ENCODE peak calls at places on chromosomes 7 and 10, in ten cellular contexts. B is mammary epithelial cell; Y is fibroblast of lung; F is A549; Q is tibial artery; U is AG04450; D is body of pancreas; J is tibial nerve; M is cardiac muscle cell; A is CD8-positive, alpha-beta T cell. P is an unnamed sample. For H3K9me3, the result is how much of the 10 kb centered on the place peaks cover.

GRCh38 chr7:139246905-139247304 is 15.9 kb downstream of the UBN2 start:
- DNase-seq in B (peak), Y (peak), F (no peak), Q (no peak), U (peak), D (no peak), J (no peak), M (peak), A (no peak), P (no peak)

GRCh38 chr7:56046728-56047445 is 4.4 kb downstream of the PSPH start:
- DNase-seq in B (peak), Y (peak), F (peak), Q (no peak), U (peak), D (peak), J (no peak), M (peak), A (no peak), P (no peak)

GRCh38 chr7:94351703-94352102 is 43.0 kb upstream of the COL1A2 start:
- DNase-seq in B (no peak), Y (no peak), F (no peak), Q (no peak), U (no peak), D (no peak), J (no peak), M (no peak), A (no peak), P (no peak)

GRCh38 chr7:133024604-133025003 is 57.3 kb downstream of the CHCHD3 start:
- DNase-seq in B (no peak), Y (no peak), F (no peak), Q (no peak), U (no peak), D (no peak), J (no peak), M (peak), A (no peak), P (no peak)

GRCh38 chr10:74994714-74995308 is 116.6 kb upstream of the SAMD8 start:
- DNase-seq in B (no peak), Y (no peak), F (no peak), Q (no peak), U (no peak), D (no peak), J (no peak), M (no peak), A (no peak), P (no peak)

GRCh38 chr7:23396222-23396621 is 74.1 kb downstream of the IGF2BP3 start:
- DNase-seq in B (no peak), Y (peak), F (peak), Q (no peak), U (peak), D (no peak), J (no peak), M (peak), A (no peak), P (no peak)

GRCh38 chr7:128116740-128117139 is 85.5 kb upstream of the LRRC4 start:
- DNase-seq in B (no peak), Y (no peak), F (no peak), Q (no peak), U (no peak), D (no peak), J (no peak), M (no peak), A (no peak), P (no peak)

GRCh38 chr10:114103286-114103685 is 59.6 kb downstream of the ADRB1 start:
- DNase-seq in B (peak), Y (peak), F (peak), Q (no peak), U (peak), D (peak), J (no peak), M (peak), A (no peak), P (no peak)

GRCh38 chr7:155531686-155532085 is 14.7 kb downstream of the CNPY1 start:
- DNase-seq in B (no peak), Y (no peak), F (no peak), Q (peak), U (no peak), D (no peak), J (no peak), M (no peak), A (no peak), P (no peak)

GRCh38 chr7:158245724-158246041 is 341.9 kb downstream of the PTPRN2 start:
- DNase-seq in B (no peak), Y (no peak), F (no peak), Q (no peak), U (no peak), D (no peak), J (no peak), M (no peak), A (no peak), P (peak)

GRCh38 chr7:816751-817671 is 15.3 kb upstream of the SUN1 start:
- DNase-seq in B (peak), Y (peak), F (peak), Q (no peak), U (no peak), D (peak), J (no peak), M (peak), A (peak), P (no peak)

GRCh38 chr7:15323545-15323944 is 238.3 kb downstream of the AGMO start:
- DNase-seq in B (no peak), Y (no peak), F (no peak), Q (no peak), U (no peak), D (no peak), J (peak), M (peak), A (no peak), P (no peak)

GRCh38 chr7:80213814-80214213 is 79.2 kb downstream of the GNAI1 start:
- DNase-seq in B (no peak), Y (no peak), F (no peak), Q (no peak), U (no peak), D (no peak), J (no peak), M (no peak), A (no peak), P (no peak)

GRCh38 chr10:64170791-64171190 is 649.6 kb downstream of the REEP3 start:
- DNase-seq in B (no peak), Y (no peak), F (no peak), Q (no peak), U (no peak), D (no peak), J (no peak), M (no peak), A (no peak), P (no peak)

GRCh38 chr10:3906511-3907111 is 121.6 kb upstream of the KLF6 start:
- DNase-seq in B (no peak), Y (peak), F (no peak), Q (peak), U (peak), D (no peak), J (peak), M (no peak), A (no peak), P (peak)

GRCh38 chr10:30026080-30026479 is 33.3 kb downstream of the JCAD start:
- DNase-seq in B (no peak), Y (no peak), F (no peak), Q (no peak), U (no peak), D (no peak), J (no peak), M (no peak), A (no peak), P (no peak)

GRCh38 chr10:30019468-30019867 is 39.9 kb downstream of the JCAD start:
- DNase-seq in B (no peak), Y (no peak), F (no peak), Q (no peak), U (no peak), D (no peak), J (no peak), M (no peak), A (no peak), P (no peak)

GRCh38 chr10:30026578-30026977 is 32.8 kb downstream of the JCAD start:
- DNase-seq in B (no peak), Y (no peak), F (no peak), Q (no peak), U (no peak), D (no peak), J (no peak), M (no peak), A (no peak), P (no peak)

GRCh38 chr10:30018512-30018911 is 40.9 kb downstream of the JCAD start:
- DNase-seq in B (no peak), Y (no peak), F (no peak), Q (no peak), U (no peak), D (no peak), J (no peak), M (no peak), A (no peak), P (no peak)

DNA sequence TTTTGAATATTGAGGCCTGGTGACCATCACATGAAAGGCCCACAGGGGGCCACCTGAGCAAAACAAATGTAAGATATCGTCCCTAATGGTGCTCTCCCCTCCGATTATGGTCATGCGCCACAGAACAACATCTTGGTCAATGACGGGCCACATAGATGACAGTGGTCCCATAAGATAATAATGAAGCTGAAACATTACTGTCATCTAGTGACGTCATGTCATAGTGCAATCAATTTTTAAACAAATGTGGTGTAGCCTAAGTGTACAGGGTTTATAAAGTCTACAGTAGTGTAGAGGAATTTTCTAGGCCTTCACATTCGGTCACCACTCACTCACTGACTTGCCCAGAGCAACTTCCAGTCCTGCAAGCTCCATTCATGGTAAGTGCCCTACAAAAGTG is 36.8 kb downstream of the JCAD start:
- DNase-seq in B (no peak), Y (no peak), F (no peak), Q (no peak), U (no peak), D (no peak), J (no peak), M (no peak), A (no peak), P (no peak)
- H3K9me3 ChIP-seq in B (under half), Y (under half), F (under half), Q (under half), U (under half), D (under half), J (under half), M (under half), A (under half), P (under half)

GRCh38 chr7:137097111-137097510 is 228.7 kb downstream of the CHRM2 start:
- DNase-seq in B (no peak), Y (peak), F (no peak), Q (no peak), U (no peak), D (no peak), J (no peak), M (peak), A (no peak), P (no peak)

GRCh38 chr7:137091396-137091795 is 222.9 kb downstream of the CHRM2 start:
- DNase-seq in B (no peak), Y (peak), F (no peak), Q (no peak), U (no peak), D (no peak), J (no peak), M (peak), A (no peak), P (no peak)

GRCh38 chr7:137093198-137093597 is 224.7 kb downstream of the CHRM2 start:
- DNase-seq in B (no peak), Y (no peak), F (no peak), Q (no peak), U (no peak), D (no peak), J (no peak), M (no peak), A (no peak), P (no peak)

GRCh38 chr7:137096607-137097006 is 228.2 kb downstream of the CHRM2 start:
- DNase-seq in B (no peak), Y (peak), F (no peak), Q (no peak), U (no peak), D (no peak), J (no peak), M (no peak), A (no peak), P (no peak)
- H3K27ac ChIP-seq in B (no peak), Y (no peak), F (no peak), Q (no peak), U (no peak), D (no peak), J (no peak), M (no peak), A (no peak), P (no peak)

DNA sequence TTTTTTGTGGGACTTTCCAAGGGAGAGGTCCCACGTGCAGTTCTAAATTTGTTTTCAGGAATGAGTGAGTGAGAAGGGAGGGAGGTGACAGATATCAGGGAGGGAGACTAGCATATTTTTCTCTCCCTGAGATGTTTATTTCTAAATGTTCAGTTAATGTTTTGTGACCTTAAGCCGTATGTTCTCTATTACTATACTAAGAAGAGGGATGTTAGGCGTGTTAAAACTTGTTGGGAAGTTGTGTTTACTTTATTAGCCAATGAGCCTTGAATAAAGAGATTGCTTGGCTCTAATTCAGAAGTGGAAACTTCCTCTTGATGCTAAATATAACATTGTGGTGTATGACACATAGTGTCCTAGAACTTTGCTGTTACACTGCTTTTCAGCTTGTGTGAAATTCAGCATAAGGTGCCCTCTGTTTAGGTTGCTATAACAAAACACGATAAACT is 37.3 kb downstream of the DNAH11 start:
- DNase-seq in B (peak), Y (peak), F (peak), Q (no peak), U (peak), D (no peak), J (no peak), M (peak), A (no peak), P (no peak)
- H3K4me3 ChIP-seq in B (no peak), Y (no peak), F (no peak), Q (no peak), U (no peak), D (no peak), J (no peak), M (no peak), A (no peak), P (no peak)

DNA sequence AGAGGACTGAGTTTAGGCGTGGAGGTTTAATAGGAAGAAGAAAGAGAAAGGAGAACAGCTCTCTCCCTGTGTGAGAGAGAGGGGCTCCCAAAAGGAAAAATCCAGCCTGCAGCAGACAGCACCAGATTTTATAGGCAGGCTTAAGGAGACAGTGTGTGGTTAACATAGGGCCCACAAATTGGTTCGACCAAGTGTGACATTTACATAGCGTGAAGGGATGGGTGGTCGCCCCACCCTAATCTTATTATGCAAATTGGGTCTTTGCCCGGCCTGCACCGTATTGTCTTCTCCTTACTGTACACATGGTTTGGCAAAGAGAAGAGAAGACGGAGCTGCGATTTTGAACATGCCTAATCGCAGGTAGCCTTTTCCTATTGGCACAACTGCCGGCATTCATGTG is 756.3 kb downstream of the NXPH1 start:
- DNase-seq in B (no peak), Y (no peak), F (no peak), Q (no peak), U (no peak), D (no peak), J (no peak), M (no peak), A (no peak), P (no peak)
- H3K9me3 ChIP-seq in B (under half), Y (under half), F (under half), Q (under half), U (under half), D (under half), J (under half), M (under half), A (under half), P (under half)

DNA sequence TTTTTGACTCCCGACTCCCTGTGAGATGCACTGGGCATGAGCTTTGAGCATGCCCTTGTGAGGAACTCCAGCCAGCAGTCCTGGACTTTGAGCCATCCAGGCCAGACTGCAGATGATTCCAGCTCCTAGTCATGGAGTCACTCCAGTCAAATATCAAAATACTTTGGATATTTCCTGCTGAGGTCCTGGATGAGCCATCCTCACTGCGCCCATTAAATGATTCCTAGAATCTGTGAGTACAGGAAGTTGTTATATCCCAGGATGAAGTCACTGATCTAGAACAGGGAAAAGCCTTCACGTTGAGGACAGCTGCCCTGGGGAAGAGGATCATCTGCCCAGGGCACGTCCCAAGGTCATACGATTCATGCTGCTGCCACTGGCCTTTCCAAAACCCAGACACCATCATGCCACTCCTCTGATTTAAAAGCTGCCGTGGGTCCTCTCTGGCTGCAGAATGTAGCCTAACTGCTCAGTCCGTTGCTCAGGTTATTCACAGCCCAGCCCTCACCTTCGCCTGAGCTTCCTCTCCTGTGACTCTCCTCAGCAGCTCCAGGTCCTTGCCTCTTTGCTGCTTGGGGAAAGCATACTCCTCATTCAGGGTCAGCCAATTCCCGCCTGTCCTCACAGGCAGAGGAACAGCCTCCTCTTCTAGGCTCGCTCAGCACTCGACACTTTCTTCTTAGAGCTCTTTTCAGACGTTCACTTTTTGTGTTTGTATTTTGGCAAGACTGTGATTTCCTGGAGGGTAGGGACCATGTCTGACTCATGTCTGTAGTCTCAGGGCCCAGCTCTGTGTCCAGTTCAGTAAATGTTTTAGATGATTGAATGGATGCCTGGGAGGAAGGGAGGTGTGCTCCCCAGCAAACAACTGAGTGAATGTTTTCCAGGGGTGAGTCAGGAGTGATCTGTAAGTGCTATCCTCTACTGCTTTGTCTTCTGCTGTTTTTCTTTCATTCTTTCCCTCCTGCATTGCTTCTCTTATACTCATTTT is 157.8 kb downstream of the SNX10 start:
- DNase-seq in B (peak), Y (peak), F (peak), Q (no peak), U (no peak), D (no peak), J (no peak), M (peak), A (no peak), P (no peak)
- H3K27ac ChIP-seq in B (no peak), Y (no peak), F (peak), Q (no peak), U (no peak), D (peak), J (no peak), M (no peak), A (no peak), P (no peak)

DNA sequence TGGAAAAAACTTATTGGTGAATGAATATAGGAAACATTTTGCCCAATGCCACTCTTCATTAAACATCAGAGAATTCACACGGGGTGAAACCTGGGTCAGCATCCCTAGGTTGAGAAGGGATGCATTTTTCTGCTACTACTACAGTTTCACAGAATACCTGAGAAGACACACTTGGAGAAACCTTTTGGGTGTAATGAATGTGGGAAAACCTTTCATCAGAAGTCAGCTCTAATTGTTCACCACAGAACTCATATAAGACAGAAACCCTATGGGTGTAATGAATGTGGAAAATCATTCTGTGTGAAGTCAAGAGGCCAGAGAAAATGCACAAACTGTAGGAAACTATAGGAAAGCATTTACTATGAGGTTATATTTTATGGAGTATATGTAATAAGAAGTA is 24.9 kb downstream of the ZNF37A start:
- DNase-seq in B (no peak), Y (no peak), F (no peak), Q (no peak), U (no peak), D (no peak), J (no peak), M (no peak), A (no peak), P (no peak)
- H3K4me3 ChIP-seq in B (no peak), Y (no peak), F (no peak), Q (no peak), U (no peak), D (no peak), J (no peak), M (no peak), A (no peak), P (no peak)

GRCh38 chr7:32519763-32520162 is 24.5 kb downstream of the AVL9 start:
- DNase-seq in B (no peak), Y (no peak), F (no peak), Q (no peak), U (no peak), D (no peak), J (no peak), M (no peak), A (no peak), P (no peak)

GRCh38 chr7:32518534-32519140 is 23.3 kb downstream of the AVL9 start:
- DNase-seq in B (peak), Y (peak), F (peak), Q (no peak), U (no peak), D (no peak), J (no peak), M (peak), A (no peak), P (no peak)

GRCh38 chr7:32513205-32513604 is 17.9 kb downstream of the AVL9 start:
- DNase-seq in B (no peak), Y (no peak), F (no peak), Q (no peak), U (no peak), D (no peak), J (no peak), M (no peak), A (no peak), P (no peak)

GRCh38 chr7:32516551-32517082 is 21.3 kb downstream of the AVL9 start:
- DNase-seq in B (no peak), Y (peak), F (no peak), Q (no peak), U (no peak), D (no peak), J (no peak), M (peak), A (no peak), P (no peak)

DNA sequence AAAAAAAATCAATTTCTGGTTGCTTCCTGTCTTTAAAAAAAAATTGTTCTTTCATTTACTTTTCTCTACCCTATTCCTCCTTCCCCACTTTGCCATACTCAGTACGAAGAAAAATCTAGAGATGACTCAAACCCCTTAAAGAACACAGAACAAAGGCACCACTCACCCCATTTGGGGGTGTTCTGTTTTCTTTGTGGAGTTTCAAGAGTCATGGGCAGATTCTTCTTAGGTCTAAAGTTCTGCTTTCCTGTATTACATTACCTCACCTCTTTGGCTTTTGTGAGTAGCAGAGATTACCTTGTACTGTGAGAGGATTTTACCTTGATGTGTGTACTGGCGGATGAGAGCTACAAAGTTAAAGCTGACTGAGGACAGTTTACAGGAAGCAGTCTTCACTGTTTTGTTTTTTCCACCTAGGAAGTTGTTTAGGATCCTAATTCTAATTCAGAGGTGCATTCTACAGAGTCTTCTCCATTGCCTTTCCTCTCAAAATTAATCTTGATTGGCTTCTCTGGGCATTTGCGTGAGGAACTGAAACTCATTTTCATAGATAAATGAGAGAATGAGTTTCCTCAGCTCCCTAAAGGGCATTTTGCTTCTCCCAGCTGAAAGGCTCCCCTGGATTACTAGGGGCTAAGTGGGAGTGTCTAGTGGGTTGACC is 20.7 kb downstream of the AVL9 start:
- DNase-seq in B (peak), Y (peak), F (no peak), Q (no peak), U (no peak), D (no peak), J (no peak), M (no peak), A (no peak), P (no peak)
- H3K9me3 ChIP-seq in B (under half), Y (under half), F (under half), Q (under half), U (under half), D (under half), J (under half), M (under half), A (under half), P (under half)

P was measured in psoas muscle.